ENCODE peak calls at places on chromosomes 6 and 20, in six cellular contexts. One of them, this sample, is unnamed.

GRCh38 chr20:49385471-49385870 is 97.0 kb downstream of the KCNB1 start:
- DNase-seq in astrocyte of the spinal cord: peak; percentile 22
- DNase-seq in GM19239: peak; percentile 17
- DNase-seq in stimulated activated effector memory CD8-positive, alpha-beta T cell treated with anti-CD3 and anti-CD28 coated beads, Interleukin-12 subunit alpha, Interleukin-12 subunit beta, amount 100 ng/mL, for 72 hours: no peak
- DNase-seq in posterior cingulate gyrus: peak; percentile 63
- DNase-seq in NCI-H748 treated with DMSO at 0.1 percent for 48 hours: no peak
- DNase-seq in this sample: peak; percentile 26

GRCh38 chr6:36980876-36981619 is 4.9 kb downstream of the MTCH1 start:
- DNase-seq in posterior cingulate gyrus: peak; percentile 83
- DNase-seq in stimulated activated effector memory CD8-positive, alpha-beta T cell treated with anti-CD3 and anti-CD28 coated beads, Interleukin-12 subunit alpha, Interleukin-12 subunit beta, amount 100 ng/mL, for 72 hours: no peak
- DNase-seq in GM19239: no peak
- DNase-seq in astrocyte of the spinal cord: no peak
- DNase-seq in NCI-H748 treated with DMSO at 0.1 percent for 48 hours: no peak
- DNase-seq in this sample: no peak

GRCh38 chr6:53979468-53980067 is 131.7 kb upstream of the MLIP start:
- DNase-seq in GM19239: peak; percentile 16
- DNase-seq in NCI-H748 treated with DMSO at 0.1 percent for 48 hours: peak; percentile 46
- DNase-seq in astrocyte of the spinal cord: peak; percentile 62
- DNase-seq in posterior cingulate gyrus: no peak
- DNase-seq in stimulated activated effector memory CD8-positive, alpha-beta T cell treated with anti-CD3 and anti-CD28 coated beads, Interleukin-12 subunit alpha, Interleukin-12 subunit beta, amount 100 ng/mL, for 72 hours: no peak
- DNase-seq in this sample: peak; percentile 49

GRCh38 chr6:169792306-169793015 is 41.0 kb downstream of the ERMARD start:
- DNase-seq in astrocyte of the spinal cord: no peak
- DNase-seq in posterior cingulate gyrus: no peak
- DNase-seq in stimulated activated effector memory CD8-positive, alpha-beta T cell treated with anti-CD3 and anti-CD28 coated beads, Interleukin-12 subunit alpha, Interleukin-12 subunit beta, amount 100 ng/mL, for 72 hours: no peak
- DNase-seq in NCI-H748 treated with DMSO at 0.1 percent for 48 hours: no peak
- DNase-seq in GM19239: no peak
- DNase-seq in this sample: no peak

GRCh38 chr6:149212892-149213786 is 104.4 kb upstream of the TAB2 start:
- DNase-seq in GM19239: no peak
- DNase-seq in astrocyte of the spinal cord: no peak
- DNase-seq in posterior cingulate gyrus: no peak
- DNase-seq in stimulated activated effector memory CD8-positive, alpha-beta T cell treated with anti-CD3 and anti-CD28 coated beads, Interleukin-12 subunit alpha, Interleukin-12 subunit beta, amount 100 ng/mL, for 72 hours: peak; percentile 73
- DNase-seq in NCI-H748 treated with DMSO at 0.1 percent for 48 hours: no peak
- DNase-seq in this sample: no peak

GRCh38 chr6:170176621-170177382 is 114.1 kb downstream of the DLL1 start:
- DNase-seq in astrocyte of the spinal cord: no peak
- DNase-seq in GM19239: no peak
- DNase-seq in posterior cingulate gyrus: peak; percentile 90
- DNase-seq in stimulated activated effector memory CD8-positive, alpha-beta T cell treated with anti-CD3 and anti-CD28 coated beads, Interleukin-12 subunit alpha, Interleukin-12 subunit beta, amount 100 ng/mL, for 72 hours: no peak
- DNase-seq in NCI-H748 treated with DMSO at 0.1 percent for 48 hours: peak; percentile 68
- DNase-seq in this sample: no peak

GRCh38 chr6:158646023-158646888 is 1.7 kb upstream of the DYNLT1 start:
- DNase-seq in stimulated activated effector memory CD8-positive, alpha-beta T cell treated with anti-CD3 and anti-CD28 coated beads, Interleukin-12 subunit alpha, Interleukin-12 subunit beta, amount 100 ng/mL, for 72 hours: no peak
- DNase-seq in posterior cingulate gyrus: no peak
- DNase-seq in GM19239: no peak
- DNase-seq in astrocyte of the spinal cord: no peak
- DNase-seq in NCI-H748 treated with DMSO at 0.1 percent for 48 hours: no peak
- DNase-seq in this sample: no peak

GRCh38 chr6:133977983-133978895 is 25.2 kb downstream of the TBPL1 start:
- DNase-seq in GM19239: no peak
- DNase-seq in stimulated activated effector memory CD8-positive, alpha-beta T cell treated with anti-CD3 and anti-CD28 coated beads, Interleukin-12 subunit alpha, Interleukin-12 subunit beta, amount 100 ng/mL, for 72 hours: no peak
- DNase-seq in NCI-H748 treated with DMSO at 0.1 percent for 48 hours: no peak
- DNase-seq in posterior cingulate gyrus: no peak
- DNase-seq in astrocyte of the spinal cord: peak; percentile 67
- DNase-seq in this sample: peak; percentile 12

GRCh38 chr6:137589067-137589848 is 95.1 kb upstream of the OLIG3 start:
- DNase-seq in NCI-H748 treated with DMSO at 0.1 percent for 48 hours: peak; percentile 28
- DNase-seq in GM19239: peak; percentile 46
- DNase-seq in stimulated activated effector memory CD8-positive, alpha-beta T cell treated with anti-CD3 and anti-CD28 coated beads, Interleukin-12 subunit alpha, Interleukin-12 subunit beta, amount 100 ng/mL, for 72 hours: peak; percentile 69
- DNase-seq in posterior cingulate gyrus: no peak
- DNase-seq in astrocyte of the spinal cord: peak; percentile 31
- DNase-seq in this sample: peak; percentile 70

GRCh38 chr6:43953794-43954310 is 173.4 kb downstream of the MRPL14 start:
- DNase-seq in GM19239: no peak
- DNase-seq in NCI-H748 treated with DMSO at 0.1 percent for 48 hours: no peak
- DNase-seq in astrocyte of the spinal cord: no peak
- DNase-seq in posterior cingulate gyrus: peak; percentile 72
- DNase-seq in stimulated activated effector memory CD8-positive, alpha-beta T cell treated with anti-CD3 and anti-CD28 coated beads, Interleukin-12 subunit alpha, Interleukin-12 subunit beta, amount 100 ng/mL, for 72 hours: no peak
- DNase-seq in this sample: no peak

GRCh38 chr20:20130399-20130798 is 78.1 kb downstream of the CFAP61 start:
- DNase-seq in astrocyte of the spinal cord: no peak
- DNase-seq in NCI-H748 treated with DMSO at 0.1 percent for 48 hours: peak; percentile 79
- DNase-seq in GM19239: no peak
- DNase-seq in stimulated activated effector memory CD8-positive, alpha-beta T cell treated with anti-CD3 and anti-CD28 coated beads, Interleukin-12 subunit alpha, Interleukin-12 subunit beta, amount 100 ng/mL, for 72 hours: no peak
- DNase-seq in posterior cingulate gyrus: no peak
- DNase-seq in this sample: peak; percentile 18

GRCh38 chr6:42230320-42231034 is 12.8 kb upstream of the MRPS10 start:
- DNase-seq in astrocyte of the spinal cord: peak; percentile 36
- DNase-seq in NCI-H748 treated with DMSO at 0.1 percent for 48 hours: no peak
- DNase-seq in stimulated activated effector memory CD8-positive, alpha-beta T cell treated with anti-CD3 and anti-CD28 coated beads, Interleukin-12 subunit alpha, Interleukin-12 subunit beta, amount 100 ng/mL, for 72 hours: no peak
- DNase-seq in GM19239: no peak
- DNase-seq in posterior cingulate gyrus: no peak
- DNase-seq in this sample: peak; percentile 48

GRCh38 chr6:149852180-149852579 is 12.0 kb downstream of the LRP11 start:
- DNase-seq in posterior cingulate gyrus: no peak
- DNase-seq in stimulated activated effector memory CD8-positive, alpha-beta T cell treated with anti-CD3 and anti-CD28 coated beads, Interleukin-12 subunit alpha, Interleukin-12 subunit beta, amount 100 ng/mL, for 72 hours: no peak
- DNase-seq in astrocyte of the spinal cord: peak; percentile 58
- DNase-seq in GM19239: no peak
- DNase-seq in NCI-H748 treated with DMSO at 0.1 percent for 48 hours: no peak
- DNase-seq in this sample: peak; percentile 12

GRCh38 chr6:41705996-41706835 is 29.2 kb downstream of the TFEB start:
- DNase-seq in astrocyte of the spinal cord: peak; percentile 65
- DNase-seq in stimulated activated effector memory CD8-positive, alpha-beta T cell treated with anti-CD3 and anti-CD28 coated beads, Interleukin-12 subunit alpha, Interleukin-12 subunit beta, amount 100 ng/mL, for 72 hours: peak; percentile 89
- DNase-seq in posterior cingulate gyrus: peak; percentile 97
- DNase-seq in NCI-H748 treated with DMSO at 0.1 percent for 48 hours: no peak
- DNase-seq in GM19239: peak; percentile 86
- DNase-seq in this sample: peak; percentile 77

GRCh38 chr20:63624486-63624885 is 2.4 kb downstream of the GMEB2 start:
- DNase-seq in GM19239: no peak
- DNase-seq in stimulated activated effector memory CD8-positive, alpha-beta T cell treated with anti-CD3 and anti-CD28 coated beads, Interleukin-12 subunit alpha, Interleukin-12 subunit beta, amount 100 ng/mL, for 72 hours: no peak
- DNase-seq in astrocyte of the spinal cord: peak; percentile 37
- DNase-seq in posterior cingulate gyrus: peak; percentile 7
- DNase-seq in NCI-H748 treated with DMSO at 0.1 percent for 48 hours: no peak
- DNase-seq in this sample: no peak

GRCh38 chr20:32672982-32673727 is 586 bp downstream of the C20orf203 start:
- DNase-seq in NCI-H748 treated with DMSO at 0.1 percent for 48 hours: no peak
- DNase-seq in posterior cingulate gyrus: no peak
- DNase-seq in GM19239: peak; percentile 49
- DNase-seq in astrocyte of the spinal cord: no peak
- DNase-seq in stimulated activated effector memory CD8-positive, alpha-beta T cell treated with anti-CD3 and anti-CD28 coated beads, Interleukin-12 subunit alpha, Interleukin-12 subunit beta, amount 100 ng/mL, for 72 hours: peak; percentile 79
- DNase-seq in this sample: no peak

GRCh38 chr6:109687271-109687721 is 3.7 kb downstream of the AK9 start:
- DNase-seq in posterior cingulate gyrus: peak; percentile 70
- DNase-seq in stimulated activated effector memory CD8-positive, alpha-beta T cell treated with anti-CD3 and anti-CD28 coated beads, Interleukin-12 subunit alpha, Interleukin-12 subunit beta, amount 100 ng/mL, for 72 hours: no peak
- DNase-seq in astrocyte of the spinal cord: peak; percentile 88
- DNase-seq in NCI-H748 treated with DMSO at 0.1 percent for 48 hours: no peak
- DNase-seq in GM19239: no peak
- DNase-seq in this sample: peak; percentile 64

GRCh38 chr20:35329435-35330139 is 37.4 kb upstream of the FAM83C start:
- DNase-seq in NCI-H748 treated with DMSO at 0.1 percent for 48 hours: no peak
- DNase-seq in stimulated activated effector memory CD8-positive, alpha-beta T cell treated with anti-CD3 and anti-CD28 coated beads, Interleukin-12 subunit alpha, Interleukin-12 subunit beta, amount 100 ng/mL, for 72 hours: peak; percentile 81
- DNase-seq in posterior cingulate gyrus: no peak
- DNase-seq in GM19239: peak; percentile 29
- DNase-seq in astrocyte of the spinal cord: no peak
- DNase-seq in this sample: peak; percentile 64

GRCh38 chr20:20209684-20210083 is 157.4 kb downstream of the CFAP61 start:
- DNase-seq in astrocyte of the spinal cord: no peak
- DNase-seq in GM19239: no peak
- DNase-seq in stimulated activated effector memory CD8-positive, alpha-beta T cell treated with anti-CD3 and anti-CD28 coated beads, Interleukin-12 subunit alpha, Interleukin-12 subunit beta, amount 100 ng/mL, for 72 hours: no peak
- DNase-seq in posterior cingulate gyrus: no peak
- DNase-seq in NCI-H748 treated with DMSO at 0.1 percent for 48 hours: no peak
- DNase-seq in this sample: no peak

GRCh38 chr20:63533871-63534393 is 3.2 kb downstream of the PTK6 start:
- DNase-seq in posterior cingulate gyrus: peak; percentile 86
- DNase-seq in stimulated activated effector memory CD8-positive, alpha-beta T cell treated with anti-CD3 and anti-CD28 coated beads, Interleukin-12 subunit alpha, Interleukin-12 subunit beta, amount 100 ng/mL, for 72 hours: no peak
- DNase-seq in NCI-H748 treated with DMSO at 0.1 percent for 48 hours: no peak
- DNase-seq in astrocyte of the spinal cord: no peak
- DNase-seq in GM19239: no peak
- DNase-seq in this sample: no peak

GRCh38 chr6:133551847-133552331 is 310.7 kb downstream of the EYA4 start:
- DNase-seq in NCI-H748 treated with DMSO at 0.1 percent for 48 hours: no peak
- DNase-seq in stimulated activated effector memory CD8-positive, alpha-beta T cell treated with anti-CD3 and anti-CD28 coated beads, Interleukin-12 subunit alpha, Interleukin-12 subunit beta, amount 100 ng/mL, for 72 hours: no peak
- DNase-seq in astrocyte of the spinal cord: peak; percentile 99
- DNase-seq in posterior cingulate gyrus: no peak
- DNase-seq in GM19239: no peak
- DNase-seq in this sample: peak; percentile 19

GRCh38 chr20:57180385-57180784 is 86.1 kb downstream of the BMP7 start:
- DNase-seq in stimulated activated effector memory CD8-positive, alpha-beta T cell treated with anti-CD3 and anti-CD28 coated beads, Interleukin-12 subunit alpha, Interleukin-12 subunit beta, amount 100 ng/mL, for 72 hours: no peak
- DNase-seq in posterior cingulate gyrus: no peak
- DNase-seq in GM19239: no peak
- DNase-seq in NCI-H748 treated with DMSO at 0.1 percent for 48 hours: no peak
- DNase-seq in astrocyte of the spinal cord: no peak
- DNase-seq in this sample: no peak

GRCh38 chr6:1524040-1524480 is 85.7 kb upstream of the FOXC1 start:
- DNase-seq in astrocyte of the spinal cord: peak; percentile 49
- DNase-seq in posterior cingulate gyrus: peak; percentile 92
- DNase-seq in NCI-H748 treated with DMSO at 0.1 percent for 48 hours: no peak
- DNase-seq in GM19239: peak; percentile 40
- DNase-seq in stimulated activated effector memory CD8-positive, alpha-beta T cell treated with anti-CD3 and anti-CD28 coated beads, Interleukin-12 subunit alpha, Interleukin-12 subunit beta, amount 100 ng/mL, for 72 hours: peak; percentile 83
- DNase-seq in this sample: no peak

GRCh38 chr6:52992980-52993379 is 2.1 kb downstream of the GSTA4 start:
- DNase-seq in GM19239: no peak
- DNase-seq in posterior cingulate gyrus: no peak
- DNase-seq in NCI-H748 treated with DMSO at 0.1 percent for 48 hours: no peak
- DNase-seq in stimulated activated effector memory CD8-positive, alpha-beta T cell treated with anti-CD3 and anti-CD28 coated beads, Interleukin-12 subunit alpha, Interleukin-12 subunit beta, amount 100 ng/mL, for 72 hours: no peak
- DNase-seq in astrocyte of the spinal cord: peak; percentile 47
- DNase-seq in this sample: no peak

GRCh38 chr20:37392441-37393195 is 46.7 kb downstream of the SRC start:
- DNase-seq in stimulated activated effector memory CD8-positive, alpha-beta T cell treated with anti-CD3 and anti-CD28 coated beads, Interleukin-12 subunit alpha, Interleukin-12 subunit beta, amount 100 ng/mL, for 72 hours: no peak
- DNase-seq in astrocyte of the spinal cord: no peak
- DNase-seq in GM19239: no peak
- DNase-seq in NCI-H748 treated with DMSO at 0.1 percent for 48 hours: no peak
- DNase-seq in posterior cingulate gyrus: peak; percentile 69
- DNase-seq in this sample: peak; percentile 25

GRCh38 chr6:117600008-117600743 is 2.1 kb downstream of the GOPC start:
- DNase-seq in astrocyte of the spinal cord: peak; percentile 13
- DNase-seq in GM19239: no peak
- DNase-seq in NCI-H748 treated with DMSO at 0.1 percent for 48 hours: no peak
- DNase-seq in posterior cingulate gyrus: no peak
- DNase-seq in stimulated activated effector memory CD8-positive, alpha-beta T cell treated with anti-CD3 and anti-CD28 coated beads, Interleukin-12 subunit alpha, Interleukin-12 subunit beta, amount 100 ng/mL, for 72 hours: no peak
- DNase-seq in this sample: no peak

GRCh38 chr6:73032586-73032985 is 192.7 kb downstream of the KHDC1L start:
- DNase-seq in GM19239: no peak
- DNase-seq in stimulated activated effector memory CD8-positive, alpha-beta T cell treated with anti-CD3 and anti-CD28 coated beads, Interleukin-12 subunit alpha, Interleukin-12 subunit beta, amount 100 ng/mL, for 72 hours: no peak
- DNase-seq in astrocyte of the spinal cord: peak; percentile 40
- DNase-seq in NCI-H748 treated with DMSO at 0.1 percent for 48 hours: no peak
- DNase-seq in posterior cingulate gyrus: no peak
- DNase-seq in this sample: no peak

GRCh38 chr6:128365520-128366160 is 154.8 kb downstream of the PTPRK start:
- DNase-seq in astrocyte of the spinal cord: no peak
- DNase-seq in posterior cingulate gyrus: no peak
- DNase-seq in stimulated activated effector memory CD8-positive, alpha-beta T cell treated with anti-CD3 and anti-CD28 coated beads, Interleukin-12 subunit alpha, Interleukin-12 subunit beta, amount 100 ng/mL, for 72 hours: no peak
- DNase-seq in NCI-H748 treated with DMSO at 0.1 percent for 48 hours: no peak
- DNase-seq in GM19239: no peak
- DNase-seq in this sample: no peak

GRCh38 chr6:117232191-117232590 is 33.2 kb upstream of the VGLL2 start:
- DNase-seq in stimulated activated effector memory CD8-positive, alpha-beta T cell treated with anti-CD3 and anti-CD28 coated beads, Interleukin-12 subunit alpha, Interleukin-12 subunit beta, amount 100 ng/mL, for 72 hours: no peak
- DNase-seq in GM19239: no peak
- DNase-seq in astrocyte of the spinal cord: peak; percentile 29
- DNase-seq in NCI-H748 treated with DMSO at 0.1 percent for 48 hours: no peak
- DNase-seq in posterior cingulate gyrus: no peak
- DNase-seq in this sample: no peak

GRCh38 chr20:50298554-50299324 is 108.1 kb downstream of the CEBPB start:
- DNase-seq in astrocyte of the spinal cord: no peak
- DNase-seq in stimulated activated effector memory CD8-positive, alpha-beta T cell treated with anti-CD3 and anti-CD28 coated beads, Interleukin-12 subunit alpha, Interleukin-12 subunit beta, amount 100 ng/mL, for 72 hours: no peak
- DNase-seq in posterior cingulate gyrus: peak; percentile 89
- DNase-seq in NCI-H748 treated with DMSO at 0.1 percent for 48 hours: no peak
- DNase-seq in GM19239: no peak
- DNase-seq in this sample: no peak

GRCh38 chr6:166473886-166474596 is 91.3 kb upstream of the MPC1 start:
- DNase-seq in stimulated activated effector memory CD8-positive, alpha-beta T cell treated with anti-CD3 and anti-CD28 coated beads, Interleukin-12 subunit alpha, Interleukin-12 subunit beta, amount 100 ng/mL, for 72 hours: no peak
- DNase-seq in GM19239: no peak
- DNase-seq in posterior cingulate gyrus: peak; percentile 53
- DNase-seq in NCI-H748 treated with DMSO at 0.1 percent for 48 hours: no peak
- DNase-seq in astrocyte of the spinal cord: no peak
- DNase-seq in this sample: no peak

GRCh38 chr6:55069132-55069781 is 105.1 kb upstream of the HCRTR2 start:
- DNase-seq in stimulated activated effector memory CD8-positive, alpha-beta T cell treated with anti-CD3 and anti-CD28 coated beads, Interleukin-12 subunit alpha, Interleukin-12 subunit beta, amount 100 ng/mL, for 72 hours: no peak
- DNase-seq in posterior cingulate gyrus: no peak
- DNase-seq in astrocyte of the spinal cord: peak; percentile 52
- DNase-seq in GM19239: no peak
- DNase-seq in NCI-H748 treated with DMSO at 0.1 percent for 48 hours: peak; percentile 66
- DNase-seq in this sample: peak; percentile 46

GRCh38 chr6:151702851-151703629 is 104.4 kb upstream of the ESR1 start:
- DNase-seq in NCI-H748 treated with DMSO at 0.1 percent for 48 hours: no peak
- DNase-seq in posterior cingulate gyrus: no peak
- DNase-seq in GM19239: no peak
- DNase-seq in astrocyte of the spinal cord: no peak
- DNase-seq in stimulated activated effector memory CD8-positive, alpha-beta T cell treated with anti-CD3 and anti-CD28 coated beads, Interleukin-12 subunit alpha, Interleukin-12 subunit beta, amount 100 ng/mL, for 72 hours: no peak
- DNase-seq in this sample: no peak